ENCODE peak calls at places on chromosomes 7 and 10, in ten cellular contexts. X, I, H, R, T, D, B, K, O and M are unnamed samples.
A peak's percentile ranks its signal among the peaks of the same experiment; 100 is the strongest.

GRCh38 chr10:108112218-108112617 is 947.7 kb upstream of the SORCS1 start:
- DNase-seq in T (no peak), D (no peak), R (no peak), B (no peak), K (no peak), H (no peak), X (no peak), I (no peak), O (no peak), M (no peak)

GRCh38 chr10:44437837-44438752 is 53.2 kb upstream of the CXCL12 start:
- DNase-seq in H (no peak), K (no peak), I (no peak), X (no peak), O (no peak), T (no peak), B (no peak), D (no peak), R (no peak), M (no peak)

GRCh38 chr10:108303149-108303548 is 1138.6 kb upstream of the SORCS1 start:
- DNase-seq in O (no peak), T (no peak), X (no peak), D (peak; percentile 4), K (no peak), H (no peak), I (no peak), B (no peak), R (no peak), M (no peak)

GRCh38 chr7:1707756-1708611 is 37.9 kb downstream of the ELFN1 start:
- DNase-seq in R (no peak), O (no peak), I (no peak), X (no peak), K (no peak), D (no peak), H (no peak), T (no peak), B (no peak), M (no peak)

GRCh38 chr7:96526492-96526891 is 183.2 kb downstream of the SEM1 start:
- DNase-seq in T (no peak), O (no peak), R (no peak), B (no peak), D (no peak), X (no peak), I (no peak), K (no peak), H (no peak), M (no peak)

GRCh38 chr7:29442146-29442545 is 121.5 kb upstream of the PRR15 start:
- DNase-seq in B (no peak), T (peak; percentile 6), R (no peak), K (no peak), X (peak; percentile 26), H (no peak), D (no peak), O (no peak), I (no peak), M (no peak)

GRCh38 chr10:35568483-35569015 is 36.6 kb upstream of the GJD4 start:
- DNase-seq in H (no peak), X (no peak), K (no peak), O (no peak), T (no peak), B (no peak), D (no peak), I (no peak), R (no peak), M (no peak)

GRCh38 chr10:127932521-127933270 is 25.8 kb downstream of the PTPRE start:
- DNase-seq in K (no peak), H (no peak), X (no peak), T (no peak), D (no peak), B (no peak), I (no peak), R (no peak), O (no peak), M (no peak)

GRCh38 chr10:12628153-12628552 is 278.8 kb downstream of the CAMK1D start:
- DNase-seq in T (no peak), R (no peak), X (no peak), D (no peak), I (no peak), K (no peak), H (no peak), B (no peak), O (no peak), M (no peak)

GRCh38 chr7:1361016-1361755 is 98.1 kb downstream of the MICALL2 start:
- DNase-seq in O (no peak), T (no peak), I (no peak), X (no peak), H (no peak), B (no peak), R (no peak), K (no peak), D (no peak), M (no peak)

GRCh38 chr7:75920431-75921161 is 5.6 kb downstream of the POR start:
- DNase-seq in H (no peak), R (no peak), B (peak; percentile 47), T (no peak), K (no peak), O (no peak), I (no peak), D (no peak), X (no peak), M (no peak)

GRCh38 chr7:57370066-57370738 is 79.8 kb upstream of the ZNF716 start:
- DNase-seq in D (no peak), H (no peak), K (no peak), I (no peak), T (no peak), R (no peak), O (no peak), B (no peak), X (no peak), M (no peak)

GRCh38 chr10:75040576-75040975 is 70.9 kb upstream of the SAMD8 start:
- DNase-seq in B (no peak), R (no peak), K (no peak), T (no peak), H (no peak), D (no peak), O (no peak), I (no peak), X (no peak), M (no peak)

GRCh38 chr7:47326220-47326619 is 255.7 kb downstream of the TNS3 start:
- DNase-seq in I (no peak), R (no peak), D (no peak), T (no peak), X (no peak), K (no peak), H (no peak), B (no peak), O (peak; percentile 44), M (no peak)